ENCODE peak calls at places on chromosomes 5 and 9, in nine cellular contexts. G is Caki2, Y is foreskin fibroblast, L is GM03348, H is HEK293T, W is heart left ventricle, P is GM06990, F is midbrain, S is HFF-Myc. V is an unnamed sample.

GRCh38 chr5:1868886-1869285 is 13.8 kb downstream of the IRX4 start:
- DNase-seq in P (no peak), H (no peak), W (no peak), L (no peak), F (no peak), S (no peak), Y (no peak), G (no peak), V (no peak)

GRCh38 chr5:127906562-127907204 is 176.9 kb upstream of the SLC12A2 start:
- DNase-seq in S (no peak), L (no peak), F (no peak), G (no peak), W (no peak), P (no peak), H (no peak), Y (no peak), V (no peak)

GRCh38 chr9:88302579-88303324 is 85.5 kb upstream of the SPIN1 start:
- DNase-seq in L (no peak), F (no peak), P (no peak), H (no peak), G (no peak), W (no peak), S (no peak), Y (no peak), V (no peak)

GRCh38 chr9:129576546-129577543 is 44.1 kb downstream of the C9orf50 start:
- DNase-seq in P (no peak), W (peak), H (no peak), F (no peak), L (peak), G (no peak), Y (peak), S (no peak), V (no peak)

GRCh38 chr9:114367823-114368609 is 19.8 kb downstream of the AKNA start:
- DNase-seq in W (no peak), L (no peak), P (no peak), F (no peak), H (no peak), S (no peak), Y (no peak), G (no peak), V (no peak)

GRCh38 chr9:138051586-138052321 is 174.2 kb downstream of the CACNA1B start:
- DNase-seq in H (no peak), Y (no peak), L (no peak), S (no peak), F (no peak), G (no peak), P (no peak), W (peak), V (no peak)

GRCh38 chr5:55621218-55621617 is 86.5 kb upstream of the PLPP1 start:
- DNase-seq in Y (peak), G (no peak), H (no peak), S (no peak), W (no peak), L (no peak), P (no peak), F (no peak), V (no peak)

GRCh38 chr9:112144807-112145206 is 30.3 kb downstream of the SUSD1 start:
- DNase-seq in G (no peak), Y (peak), S (no peak), F (no peak), L (no peak), W (no peak), P (no peak), H (no peak), V (no peak)

GRCh38 chr9:86589273-86589672 is 235.1 kb upstream of the TUT7 start:
- DNase-seq in P (no peak), Y (no peak), W (no peak), G (no peak), S (no peak), L (no peak), H (peak), F (no peak), V (no peak)

GRCh38 chr5:181053760-181054122 is 13.7 kb downstream of the BTNL9 start:
- DNase-seq in F (no peak), G (no peak), Y (peak), W (no peak), P (no peak), S (no peak), L (no peak), H (no peak), V (no peak)

GRCh38 chr5:150066901-150067396 is 19.4 kb downstream of the CSF1R start:
- DNase-seq in G (no peak), H (no peak), P (no peak), F (no peak), W (no peak), L (peak), S (no peak), Y (peak), V (no peak)

GRCh38 chr9:3401556-3401955 is 124.2 kb downstream of the RFX3 start:
- DNase-seq in P (no peak), Y (no peak), S (no peak), W (no peak), F (no peak), G (peak), H (no peak), L (no peak), V (no peak)

GRCh38 chr5:173663810-173664526 is 47.5 kb upstream of the BOD1 start:
- DNase-seq in G (peak), S (no peak), Y (no peak), P (no peak), H (no peak), L (no peak), F (no peak), W (peak), V (no peak)

GRCh38 chr5:137207023-137207760 is 291.9 kb downstream of the SPOCK1 start:
- DNase-seq in S (no peak), W (no peak), F (no peak), L (no peak), G (no peak), P (no peak), Y (no peak), H (no peak), V (no peak)

GRCh38 chr5:159341145-159341544 is 10.9 kb upstream of the IL12B start:
- DNase-seq in W (no peak), H (no peak), G (no peak), P (no peak), L (no peak), Y (no peak), S (no peak), F (no peak), V (no peak)

GRCh38 chr5:142697846-142698245 is 12.0 kb upstream of the FGF1 start:
- DNase-seq in S (no peak), G (no peak), F (peak), W (no peak), L (peak), P (no peak), Y (peak), H (no peak), V (no peak)

GRCh38 chr5:82924241-82924989 is 152.8 kb downstream of the TMEM167A start:
- DNase-seq in S (no peak), L (no peak), Y (no peak), P (no peak), G (no peak), H (no peak), W (no peak), F (no peak), V (no peak)

GRCh38 chr5:172548311-172548731 is 92.7 kb upstream of the NEURL1B start:
- DNase-seq in P (no peak), W (no peak), F (peak), S (no peak), H (no peak), G (no peak), Y (no peak), L (no peak), V (no peak)

GRCh38 chr5:142881076-142881466 is 110.9 kb downstream of the ARHGAP26 start:
- DNase-seq in G (no peak), F (no peak), P (peak), L (peak), Y (peak), H (no peak), W (no peak), S (no peak), V (no peak)

GRCh38 chr5:115577329-115577728 is 24.9 kb downstream of the TICAM2 start:
- DNase-seq in P (no peak), Y (peak), S (no peak), L (no peak), W (no peak), G (no peak), H (no peak), F (no peak), V (no peak)

GRCh38 chr9:81833563-81834345 is 94.5 kb upstream of the SPATA31D4 start:
- DNase-seq in H (no peak), F (no peak), W (no peak), Y (peak), P (no peak), S (no peak), G (peak), L (no peak), V (no peak)

GRCh38 chr5:71974165-71974564 is 133.1 kb upstream of the MAP1B start:
- DNase-seq in L (peak), Y (no peak), P (no peak), G (no peak), F (peak), W (no peak), H (no peak), S (no peak), V (no peak)

GRCh38 chr5:74044936-74045335 is 418.9 kb downstream of the ARHGEF28 start:
- DNase-seq in L (no peak), P (no peak), S (no peak), F (no peak), Y (no peak), H (no peak), W (no peak), G (no peak), V (no peak)

GRCh38 chr5:5351288-5352089 is 71.0 kb upstream of the ICE1 start:
- DNase-seq in S (no peak), W (no peak), H (no peak), F (no peak), L (no peak), G (peak), Y (no peak), P (no peak), V (no peak)

GRCh38 chr5:143245929-143246561 is 157.4 kb downstream of the NR3C1 start:
- DNase-seq in H (no peak), W (no peak), L (peak), P (no peak), F (no peak), Y (peak), S (peak), G (peak), V (no peak)

GRCh38 chr9:127444283-127444920 is 6.8 kb downstream of the RPL12 start:
- DNase-seq in P (peak), F (no peak), S (no peak), W (no peak), L (no peak), Y (peak), G (no peak), H (no peak), V (no peak)

GRCh38 chr5:65774346-65774745 is 52.3 kb downstream of the NLN start:
- DNase-seq in P (no peak), Y (peak), W (no peak), S (peak), F (no peak), G (peak), H (no peak), L (peak), V (peak)

GRCh38 chr9:95079461-95079860 is 238.0 kb downstream of the FANCC start:
- DNase-seq in W (no peak), F (no peak), S (no peak), Y (no peak), G (no peak), P (no peak), L (no peak), H (no peak), V (no peak)

GRCh38 chr5:33272288-33272687 is 168.5 kb upstream of the TARS1 start:
- DNase-seq in W (no peak), Y (peak), L (peak), H (no peak), G (peak), S (peak), F (no peak), P (no peak), V (no peak)

V was measured in SK-N-MC.